ENCODE peak calls at places on chromosomes 7 and 10, in ten cellular contexts. N, S, Z, C, D, H, L, B, T and F are unnamed samples. For H3K9me3, the result is how much of the 10 kb centered on the place peaks cover.

GRCh38 chr10:110762109-110762848 is 109.4 kb upstream of the PDCD4 start:
- DNase-seq in N (no peak), S (no peak), Z (no peak), C (no peak), D (no peak), H (no peak), L (no peak), B (no peak), T (no peak), F (no peak)

GRCh38 chr7:39746162-39746782 is 122.9 kb downstream of the RALA start:
- DNase-seq in N (peak), S (no peak), Z (peak), C (peak), D (peak), H (peak), L (peak), B (peak), T (peak), F (peak)

GRCh38 chr7:24721378-24722030 is 35.8 kb downstream of the GSDME start:
- DNase-seq in N (no peak), S (no peak), Z (no peak), C (no peak), D (no peak), H (no peak), L (no peak), B (peak), T (no peak), F (no peak)

GRCh38 chr10:77898323-77899079 is 28.1 kb downstream of the DLG5 start:
- DNase-seq in N (peak), S (peak), Z (no peak), C (no peak), D (no peak), H (no peak), L (no peak), B (no peak), T (no peak), F (peak)

GRCh38 chr10:111481271-111482073 is 404.6 kb downstream of the ADRA2A start:
- DNase-seq in N (no peak), S (no peak), Z (no peak), C (peak), D (no peak), H (no peak), L (no peak), B (no peak), T (no peak), F (peak)

GRCh38 chr7:26397786-26398435 is 106.2 kb downstream of the SNX10 start:
- DNase-seq in N (peak), S (peak), Z (no peak), C (peak), D (no peak), H (no peak), L (peak), B (peak), T (no peak), F (peak)

GRCh38 chr10:126264089-126265018 is 123.9 kb downstream of the ADAM12 start:
- DNase-seq in N (no peak), S (no peak), Z (no peak), C (peak), D (no peak), H (no peak), L (no peak), B (no peak), T (no peak), F (peak)

GRCh38 chr10:51629969-51630617 is 69.3 kb downstream of the CSTF2T start:
- DNase-seq in N (no peak), S (no peak), Z (no peak), C (peak), D (no peak), H (no peak), L (peak), B (no peak), T (no peak), F (no peak)

GRCh38 chr7:545470-545869 is 25.8 kb upstream of the PDGFA start:
- DNase-seq in N (no peak), S (peak), Z (no peak), C (no peak), D (peak), H (no peak), L (no peak), B (no peak), T (no peak), F (no peak)

GRCh38 chr10:37010741-37011140 is 114.7 kb upstream of the ANKRD30A start:
- DNase-seq in N (no peak), S (no peak), Z (no peak), C (no peak), D (no peak), H (no peak), L (no peak), B (no peak), T (no peak), F (no peak)

DNA sequence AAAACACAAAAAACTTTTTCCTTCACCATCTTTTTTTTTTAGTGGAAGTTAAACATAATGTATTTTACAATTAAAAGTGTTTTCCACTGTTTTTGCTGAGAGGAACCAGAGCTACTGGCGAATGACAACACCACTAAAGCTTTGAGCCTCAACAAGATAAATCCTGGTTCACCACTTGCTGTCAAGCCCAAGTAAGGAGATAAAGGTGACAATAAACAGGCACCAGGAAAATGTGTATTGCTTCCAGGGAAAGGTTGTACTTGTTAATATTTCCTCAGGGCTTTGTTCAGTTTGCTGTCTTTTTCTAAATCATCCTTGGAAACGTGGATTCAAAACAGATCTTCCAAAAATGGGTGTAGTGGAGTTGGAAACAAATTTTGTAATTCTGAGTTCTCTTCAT is 109.9 kb upstream of the ANKRD30A start:
- DNase-seq in N (no peak), S (no peak), Z (no peak), C (no peak), D (no peak), H (no peak), L (no peak), B (no peak), T (no peak), F (no peak)
- H3K9me3 ChIP-seq in N (under half), S (under half), Z (under half), C (under half), D (under half), H (under half), L (under half), B (half or more), T (under half), F (under half)

GRCh38 chr7:113824117-113824823 is 94.5 kb downstream of the PPP1R3A start:
- DNase-seq in N (no peak), S (no peak), Z (no peak), C (peak), D (no peak), H (no peak), L (no peak), B (no peak), T (no peak), F (peak)
- H3K27ac ChIP-seq in N (no peak), S (no peak), Z (no peak), C (no peak), D (no peak), H (no peak), L (no peak), B (no peak), T (no peak), F (peak)

GRCh38 chr10:130282492-130283233 is 146.5 kb downstream of the GLRX3 start:
- DNase-seq in N (no peak), S (no peak), Z (no peak), C (no peak), D (no peak), H (no peak), L (no peak), B (no peak), T (no peak), F (no peak)

DNA sequence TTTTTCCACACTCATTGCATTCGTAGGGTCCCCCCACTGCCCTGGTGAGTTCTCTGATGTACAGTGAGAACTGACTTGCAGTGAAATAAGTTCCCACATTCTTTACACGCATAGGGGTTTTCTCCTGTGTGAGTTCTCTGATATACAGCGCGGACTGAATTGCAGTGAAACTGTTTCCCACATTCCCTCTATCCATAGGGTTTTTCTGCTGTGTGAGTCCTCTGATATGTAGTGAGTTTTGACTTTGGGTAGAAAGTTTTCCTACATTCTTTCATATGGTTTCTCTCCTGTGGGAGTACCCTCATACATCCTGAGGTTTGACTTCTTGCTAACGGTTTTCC is 147.0 kb downstream of the GLRX3 start:
- DNase-seq in N (no peak), S (no peak), Z (no peak), C (no peak), D (no peak), H (no peak), L (no peak), B (no peak), T (no peak), F (no peak)
- H3K9me3 ChIP-seq in N (under half), S (under half), Z (under half), C (under half), D (under half), H (half or more), L (under half), B (half or more), T (half or more), F (under half)

DNA sequence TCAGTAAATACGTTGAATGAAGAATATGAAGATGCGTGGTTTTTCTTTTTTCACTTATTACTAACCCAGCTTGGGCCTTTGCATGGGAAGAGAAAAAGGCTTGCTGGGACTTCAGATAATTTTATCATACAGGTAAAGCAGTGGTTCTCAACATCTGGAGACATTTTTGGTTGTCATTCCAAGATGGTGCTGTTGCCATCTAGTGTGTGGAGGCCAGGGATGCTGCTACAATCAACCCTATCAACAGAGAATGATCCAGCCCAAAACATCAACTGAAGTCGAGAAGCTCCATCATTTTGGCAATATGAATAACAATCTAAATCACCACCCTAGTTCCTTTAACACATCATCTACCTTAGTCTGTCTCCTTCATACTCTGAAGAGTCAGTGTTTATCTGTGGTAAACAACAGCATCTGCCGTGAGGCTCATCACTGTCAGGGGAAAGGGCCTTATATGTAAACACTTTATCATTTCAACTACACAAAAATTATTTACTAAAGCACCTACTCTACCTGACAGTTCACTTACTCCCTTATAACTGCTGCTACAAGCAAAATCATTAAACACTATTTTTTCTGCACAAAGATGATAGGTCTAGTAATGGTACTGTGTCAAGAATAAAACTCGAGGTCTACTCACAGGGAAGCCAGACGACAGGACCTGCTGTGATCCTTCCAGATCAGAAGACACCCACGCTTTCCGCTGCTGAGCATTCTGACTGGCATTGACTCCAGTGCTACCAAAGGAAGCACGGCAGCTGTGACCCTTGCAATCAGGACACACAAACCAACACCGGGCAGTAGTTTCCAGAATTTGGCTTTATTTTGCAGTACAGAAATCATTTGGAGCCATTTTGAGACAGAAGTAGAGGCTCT is 48.6 kb downstream of the GDI2 start:
- DNase-seq in N (no peak), S (no peak), Z (no peak), C (no peak), D (no peak), H (no peak), L (no peak), B (no peak), T (no peak), F (no peak)
- H3K27ac ChIP-seq in N (no peak), S (no peak), Z (no peak), C (no peak), D (no peak), H (no peak), L (no peak), B (no peak), T (no peak), F (no peak)

GRCh38 chr10:42519079-42519478 is 119.3 kb downstream of the ZNF33B start:
- DNase-seq in N (no peak), S (no peak), Z (no peak), C (no peak), D (no peak), H (no peak), L (no peak), B (no peak), T (no peak), F (no peak)
- H3K9me3 ChIP-seq in N (half or more), S (half or more), Z (half or more), C (under half), D (under half), H (half or more), L (under half), B (half or more), T (half or more), F (under half)